ENCODE peak calls at places on chromosomes 7 and 10, in seven cellular contexts. B is sigmoid colon; A is NCI-H2171 treated with DMSO at 0.1 percent for 48 hours; X is NCI-H2081; U is endodermal cell; R is NCI-H460; Z is stimulated activated CD4-positive, alpha-beta T cell treated with anti-CD3 and anti-CD28 coated beads, Interleukin-12 subunit alpha, Interleukin-12 subunit beta, amount 100 ng/mL, for 4 hours. Y is an unnamed sample.

GRCh38 chr10:30447125-30447799 is 13.3 kb downstream of the MAP3K8 start:
- DNase-seq in B (no peak), A (no peak), X (no peak), U (no peak), R (no peak), Z (no peak), Y (no peak)

GRCh38 chr10:128281343-128281742 is 155.1 kb upstream of the MKI67 start:
- DNase-seq in B (no peak), A (no peak), X (no peak), U (no peak), R (no peak), Z (no peak), Y (no peak)

GRCh38 chr7:2821161-2821841 is 22.8 kb downstream of the GNA12 start:
- DNase-seq in B (peak; percentile 49), A (no peak), X (peak; percentile 68), U (peak; percentile 76), R (no peak), Z (no peak), Y (peak; percentile 95)

GRCh38 chr10:131205556-131205955 is 106.0 kb downstream of the TCERG1L start:
- DNase-seq in B (no peak), A (no peak), X (no peak), U (no peak), R (no peak), Z (no peak), Y (no peak)

GRCh38 chr10:48901152-48901705 is 38.4 kb downstream of the LRRC18 start:
- DNase-seq in B (no peak), A (no peak), X (no peak), U (no peak), R (peak; percentile 33), Z (no peak), Y (peak; percentile 17)

GRCh38 chr7:22295402-22296264 is 61.3 kb downstream of the RAPGEF5 start:
- DNase-seq in B (no peak), A (no peak), X (no peak), U (no peak), R (no peak), Z (no peak), Y (no peak)

GRCh38 chr7:148626828-148627227 is 36.3 kb downstream of the C7orf33 start:
- DNase-seq in B (no peak), A (no peak), X (no peak), U (no peak), R (no peak), Z (no peak), Y (peak; percentile 7)

GRCh38 chr7:88243345-88243909 is 23.6 kb upstream of the SRI start:
- DNase-seq in B (no peak), A (peak; percentile 23), X (peak; percentile 56), U (peak; percentile 69), R (peak; percentile 35), Z (no peak), Y (peak; percentile 66)

GRCh38 chr7:157407512-157408257 is 70.9 kb downstream of the DNAJB6 start:
- DNase-seq in B (no peak), A (no peak), X (no peak), U (no peak), R (no peak), Z (no peak), Y (no peak)

GRCh38 chr7:120583835-120584586 is 273.9 kb downstream of the TSPAN12 start:
- DNase-seq in B (no peak), A (peak; percentile 13), X (no peak), U (no peak), R (peak; percentile 79), Z (no peak), Y (peak; percentile 52)

GRCh38 chr10:43226441-43226840 is 40.4 kb downstream of the RASGEF1A start:
- DNase-seq in B (peak; percentile 35), A (no peak), X (no peak), U (peak; percentile 24), R (no peak), Z (no peak), Y (no peak)

GRCh38 chr10:88254091-88254490 is 329.0 kb downstream of the RNLS start:
- DNase-seq in B (no peak), A (no peak), X (no peak), U (no peak), R (peak; percentile 38), Z (no peak), Y (peak; percentile 87)

GRCh38 chr7:49417034-49417433 is 356.4 kb upstream of the VWC2 start:
- DNase-seq in B (no peak), A (no peak), X (no peak), U (no peak), R (no peak), Z (no peak), Y (no peak)

GRCh38 chr7:120843121-120843520 is 14.8 kb downstream of the TSPAN12 start:
- DNase-seq in B (no peak), A (no peak), X (no peak), U (no peak), R (no peak), Z (no peak), Y (peak; percentile 56)

GRCh38 chr10:3484306-3485187 is 300.5 kb downstream of the KLF6 start:
- DNase-seq in B (no peak), A (no peak), X (no peak), U (no peak), R (no peak), Z (no peak), Y (peak; percentile 88)

GRCh38 chr7:36309301-36309700 is 80.4 kb upstream of the ANLN start:
- DNase-seq in B (no peak), A (no peak), X (no peak), U (peak; percentile 51), R (no peak), Z (no peak), Y (no peak)